ENCODE peak calls at places on chromosomes 2 and 18, in nine cellular contexts. One of them, this sample, is unnamed.

GRCh38 chr2:74499269-74499939 is at the start of gene LBX2:
- DNase-seq in NCI-H510A treated with DMSO at 0.1 percent for 48 hours: no peak
- DNase-seq in mesendoderm: no peak
- DNase-seq in NCI-H460: no peak
- DNase-seq in epithelial cell of prostate: no peak
- DNase-seq in hepatocyte: no peak
- DNase-seq in central memory CD4-positive, alpha-beta T cell: no peak
- DNase-seq in activated CD8-positive, alpha-beta memory T cell treated with anti-CD3 and anti-CD28 coated beads for 48 hours: no peak
- DNase-seq in activated T-helper 1 cell treated with anti-CD3 and anti-CD28 coated beads, Interleukin-2, amount 50 U/mL, for 16 hours: no peak
- DNase-seq in this sample: peak

GRCh38 chr18:60075477-60075876 is 175.7 kb downstream of the PMAIP1 start:
- DNase-seq in NCI-H510A treated with DMSO at 0.1 percent for 48 hours: no peak
- DNase-seq in mesendoderm: no peak
- DNase-seq in NCI-H460: no peak
- DNase-seq in epithelial cell of prostate: no peak
- DNase-seq in hepatocyte: no peak
- DNase-seq in central memory CD4-positive, alpha-beta T cell: no peak
- DNase-seq in activated CD8-positive, alpha-beta memory T cell treated with anti-CD3 and anti-CD28 coated beads for 48 hours: no peak
- DNase-seq in activated T-helper 1 cell treated with anti-CD3 and anti-CD28 coated beads, Interleukin-2, amount 50 U/mL, for 16 hours: no peak
- DNase-seq in this sample: no peak

GRCh38 chr2:97931851-97932211 is 63.9 kb downstream of the TMEM131 start:
- DNase-seq in NCI-H510A treated with DMSO at 0.1 percent for 48 hours: no peak
- DNase-seq in mesendoderm: peak
- DNase-seq in NCI-H460: no peak
- DNase-seq in epithelial cell of prostate: no peak
- DNase-seq in hepatocyte: no peak
- DNase-seq in central memory CD4-positive, alpha-beta T cell: no peak
- DNase-seq in activated CD8-positive, alpha-beta memory T cell treated with anti-CD3 and anti-CD28 coated beads for 48 hours: no peak
- DNase-seq in activated T-helper 1 cell treated with anti-CD3 and anti-CD28 coated beads, Interleukin-2, amount 50 U/mL, for 16 hours: no peak
- DNase-seq in this sample: no peak

GRCh38 chr2:178163395-178163794 is 30.9 kb upstream of the OSBPL6 start:
- DNase-seq in NCI-H510A treated with DMSO at 0.1 percent for 48 hours: no peak
- DNase-seq in mesendoderm: no peak
- DNase-seq in NCI-H460: no peak
- DNase-seq in epithelial cell of prostate: no peak
- DNase-seq in hepatocyte: no peak
- DNase-seq in central memory CD4-positive, alpha-beta T cell: no peak
- DNase-seq in activated CD8-positive, alpha-beta memory T cell treated with anti-CD3 and anti-CD28 coated beads for 48 hours: no peak
- DNase-seq in activated T-helper 1 cell treated with anti-CD3 and anti-CD28 coated beads, Interleukin-2, amount 50 U/mL, for 16 hours: no peak
- DNase-seq in this sample: no peak

GRCh38 chr2:239151201-239152131 is 249.4 kb downstream of the HDAC4 start:
- DNase-seq in NCI-H510A treated with DMSO at 0.1 percent for 48 hours: no peak
- DNase-seq in mesendoderm: no peak
- DNase-seq in NCI-H460: no peak
- DNase-seq in epithelial cell of prostate: no peak
- DNase-seq in hepatocyte: no peak
- DNase-seq in central memory CD4-positive, alpha-beta T cell: no peak
- DNase-seq in activated CD8-positive, alpha-beta memory T cell treated with anti-CD3 and anti-CD28 coated beads for 48 hours: no peak
- DNase-seq in activated T-helper 1 cell treated with anti-CD3 and anti-CD28 coated beads, Interleukin-2, amount 50 U/mL, for 16 hours: no peak
- DNase-seq in this sample: peak

GRCh38 chr2:239246723-239247122 is 154.1 kb downstream of the HDAC4 start:
- DNase-seq in NCI-H510A treated with DMSO at 0.1 percent for 48 hours: peak
- DNase-seq in mesendoderm: no peak
- DNase-seq in NCI-H460: no peak
- DNase-seq in epithelial cell of prostate: peak
- DNase-seq in hepatocyte: no peak
- DNase-seq in central memory CD4-positive, alpha-beta T cell: no peak
- DNase-seq in activated CD8-positive, alpha-beta memory T cell treated with anti-CD3 and anti-CD28 coated beads for 48 hours: no peak
- DNase-seq in activated T-helper 1 cell treated with anti-CD3 and anti-CD28 coated beads, Interleukin-2, amount 50 U/mL, for 16 hours: no peak
- DNase-seq in this sample: no peak

GRCh38 chr18:57743008-57743407 is 60.1 kb downstream of the ATP8B1 start:
- DNase-seq in NCI-H510A treated with DMSO at 0.1 percent for 48 hours: no peak
- DNase-seq in mesendoderm: no peak
- DNase-seq in NCI-H460: no peak
- DNase-seq in epithelial cell of prostate: no peak
- DNase-seq in hepatocyte: no peak
- DNase-seq in central memory CD4-positive, alpha-beta T cell: no peak
- DNase-seq in activated CD8-positive, alpha-beta memory T cell treated with anti-CD3 and anti-CD28 coated beads for 48 hours: no peak
- DNase-seq in activated T-helper 1 cell treated with anti-CD3 and anti-CD28 coated beads, Interleukin-2, amount 50 U/mL, for 16 hours: no peak
- DNase-seq in this sample: no peak

GRCh38 chr18:47986724-47987455 is 56.4 kb upstream of the SMAD2 start:
- DNase-seq in NCI-H510A treated with DMSO at 0.1 percent for 48 hours: no peak
- DNase-seq in mesendoderm: no peak
- DNase-seq in NCI-H460: no peak
- DNase-seq in epithelial cell of prostate: no peak
- DNase-seq in hepatocyte: no peak
- DNase-seq in central memory CD4-positive, alpha-beta T cell: no peak
- DNase-seq in activated CD8-positive, alpha-beta memory T cell treated with anti-CD3 and anti-CD28 coated beads for 48 hours: no peak
- DNase-seq in activated T-helper 1 cell treated with anti-CD3 and anti-CD28 coated beads, Interleukin-2, amount 50 U/mL, for 16 hours: no peak
- DNase-seq in this sample: no peak

GRCh38 chr18:41165625-41166024 is 789.4 kb upstream of the PIK3C3 start:
- DNase-seq in NCI-H510A treated with DMSO at 0.1 percent for 48 hours: no peak
- DNase-seq in mesendoderm: no peak
- DNase-seq in NCI-H460: no peak
- DNase-seq in epithelial cell of prostate: no peak
- DNase-seq in hepatocyte: no peak
- DNase-seq in central memory CD4-positive, alpha-beta T cell: no peak
- DNase-seq in activated CD8-positive, alpha-beta memory T cell treated with anti-CD3 and anti-CD28 coated beads for 48 hours: no peak
- DNase-seq in activated T-helper 1 cell treated with anti-CD3 and anti-CD28 coated beads, Interleukin-2, amount 50 U/mL, for 16 hours: no peak
- DNase-seq in this sample: no peak

GRCh38 chr2:215080545-215080944 is 57.9 kb downstream of the ABCA12 start:
- DNase-seq in NCI-H510A treated with DMSO at 0.1 percent for 48 hours: peak
- DNase-seq in mesendoderm: no peak
- DNase-seq in NCI-H460: no peak
- DNase-seq in epithelial cell of prostate: no peak
- DNase-seq in hepatocyte: no peak
- DNase-seq in central memory CD4-positive, alpha-beta T cell: no peak
- DNase-seq in activated CD8-positive, alpha-beta memory T cell treated with anti-CD3 and anti-CD28 coated beads for 48 hours: no peak
- DNase-seq in activated T-helper 1 cell treated with anti-CD3 and anti-CD28 coated beads, Interleukin-2, amount 50 U/mL, for 16 hours: no peak
- DNase-seq in this sample: no peak

GRCh38 chr2:75787532-75788132 is 76.9 kb upstream of the GCFC2 start:
- DNase-seq in NCI-H510A treated with DMSO at 0.1 percent for 48 hours: peak
- DNase-seq in mesendoderm: peak
- DNase-seq in NCI-H460: peak
- DNase-seq in epithelial cell of prostate: no peak
- DNase-seq in hepatocyte: peak
- DNase-seq in central memory CD4-positive, alpha-beta T cell: no peak
- DNase-seq in activated CD8-positive, alpha-beta memory T cell treated with anti-CD3 and anti-CD28 coated beads for 48 hours: no peak
- DNase-seq in activated T-helper 1 cell treated with anti-CD3 and anti-CD28 coated beads, Interleukin-2, amount 50 U/mL, for 16 hours: no peak
- DNase-seq in this sample: peak

GRCh38 chr2:97660775-97661417 is 2.9 kb downstream of the ACTR1B start:
- DNase-seq in NCI-H510A treated with DMSO at 0.1 percent for 48 hours: no peak
- DNase-seq in mesendoderm: no peak
- DNase-seq in NCI-H460: no peak
- DNase-seq in epithelial cell of prostate: no peak
- DNase-seq in hepatocyte: no peak
- DNase-seq in central memory CD4-positive, alpha-beta T cell: no peak
- DNase-seq in activated CD8-positive, alpha-beta memory T cell treated with anti-CD3 and anti-CD28 coated beads for 48 hours: no peak
- DNase-seq in activated T-helper 1 cell treated with anti-CD3 and anti-CD28 coated beads, Interleukin-2, amount 50 U/mL, for 16 hours: no peak
- DNase-seq in this sample: peak

GRCh38 chr2:127641846-127642510 is 4.0 kb upstream of the GPR17 start:
- DNase-seq in NCI-H510A treated with DMSO at 0.1 percent for 48 hours: no peak
- DNase-seq in mesendoderm: no peak
- DNase-seq in NCI-H460: no peak
- DNase-seq in epithelial cell of prostate: no peak
- DNase-seq in hepatocyte: no peak
- DNase-seq in central memory CD4-positive, alpha-beta T cell: peak
- DNase-seq in activated CD8-positive, alpha-beta memory T cell treated with anti-CD3 and anti-CD28 coated beads for 48 hours: no peak
- DNase-seq in activated T-helper 1 cell treated with anti-CD3 and anti-CD28 coated beads, Interleukin-2, amount 50 U/mL, for 16 hours: peak
- DNase-seq in this sample: no peak

GRCh38 chr18:76721207-76721996 is 101.0 kb upstream of the ZNF236 start:
- DNase-seq in NCI-H510A treated with DMSO at 0.1 percent for 48 hours: no peak
- DNase-seq in mesendoderm: no peak
- DNase-seq in NCI-H460: no peak
- DNase-seq in epithelial cell of prostate: no peak
- DNase-seq in hepatocyte: no peak
- DNase-seq in central memory CD4-positive, alpha-beta T cell: peak
- DNase-seq in activated CD8-positive, alpha-beta memory T cell treated with anti-CD3 and anti-CD28 coated beads for 48 hours: peak
- DNase-seq in activated T-helper 1 cell treated with anti-CD3 and anti-CD28 coated beads, Interleukin-2, amount 50 U/mL, for 16 hours: peak
- DNase-seq in this sample: no peak

GRCh38 chr2:229642371-229642770 is 72.0 kb downstream of the DNER start:
- DNase-seq in NCI-H510A treated with DMSO at 0.1 percent for 48 hours: no peak
- DNase-seq in mesendoderm: no peak
- DNase-seq in NCI-H460: no peak
- DNase-seq in epithelial cell of prostate: no peak
- DNase-seq in hepatocyte: no peak
- DNase-seq in central memory CD4-positive, alpha-beta T cell: no peak
- DNase-seq in activated CD8-positive, alpha-beta memory T cell treated with anti-CD3 and anti-CD28 coated beads for 48 hours: no peak
- DNase-seq in activated T-helper 1 cell treated with anti-CD3 and anti-CD28 coated beads, Interleukin-2, amount 50 U/mL, for 16 hours: no peak
- DNase-seq in this sample: no peak

GRCh38 chr2:147365577-147365976 is 479.3 kb upstream of the ACVR2A start:
- DNase-seq in NCI-H510A treated with DMSO at 0.1 percent for 48 hours: no peak
- DNase-seq in mesendoderm: peak
- DNase-seq in NCI-H460: no peak
- DNase-seq in epithelial cell of prostate: no peak
- DNase-seq in hepatocyte: peak
- DNase-seq in central memory CD4-positive, alpha-beta T cell: no peak
- DNase-seq in activated CD8-positive, alpha-beta memory T cell treated with anti-CD3 and anti-CD28 coated beads for 48 hours: no peak
- DNase-seq in activated T-helper 1 cell treated with anti-CD3 and anti-CD28 coated beads, Interleukin-2, amount 50 U/mL, for 16 hours: no peak
- DNase-seq in this sample: no peak

GRCh38 chr2:232937278-232937906 is 67.3 kb downstream of the SNORC start:
- DNase-seq in NCI-H510A treated with DMSO at 0.1 percent for 48 hours: no peak
- DNase-seq in mesendoderm: no peak
- DNase-seq in NCI-H460: no peak
- DNase-seq in epithelial cell of prostate: no peak
- DNase-seq in hepatocyte: peak
- DNase-seq in central memory CD4-positive, alpha-beta T cell: no peak
- DNase-seq in activated CD8-positive, alpha-beta memory T cell treated with anti-CD3 and anti-CD28 coated beads for 48 hours: no peak
- DNase-seq in activated T-helper 1 cell treated with anti-CD3 and anti-CD28 coated beads, Interleukin-2, amount 50 U/mL, for 16 hours: no peak
- DNase-seq in this sample: peak

GRCh38 chr2:142423603-142424002 is 292.8 kb upstream of the LRP1B start:
- DNase-seq in NCI-H510A treated with DMSO at 0.1 percent for 48 hours: no peak
- DNase-seq in mesendoderm: no peak
- DNase-seq in NCI-H460: no peak
- DNase-seq in epithelial cell of prostate: no peak
- DNase-seq in hepatocyte: no peak
- DNase-seq in central memory CD4-positive, alpha-beta T cell: no peak
- DNase-seq in activated CD8-positive, alpha-beta memory T cell treated with anti-CD3 and anti-CD28 coated beads for 48 hours: no peak
- DNase-seq in activated T-helper 1 cell treated with anti-CD3 and anti-CD28 coated beads, Interleukin-2, amount 50 U/mL, for 16 hours: no peak
- DNase-seq in this sample: no peak

GRCh38 chr2:127361929-127362328 is 25.8 kb downstream of the MAP3K2 start:
- DNase-seq in NCI-H510A treated with DMSO at 0.1 percent for 48 hours: peak
- DNase-seq in mesendoderm: no peak
- DNase-seq in NCI-H460: no peak
- DNase-seq in epithelial cell of prostate: no peak
- DNase-seq in hepatocyte: no peak
- DNase-seq in central memory CD4-positive, alpha-beta T cell: no peak
- DNase-seq in activated CD8-positive, alpha-beta memory T cell treated with anti-CD3 and anti-CD28 coated beads for 48 hours: no peak
- DNase-seq in activated T-helper 1 cell treated with anti-CD3 and anti-CD28 coated beads, Interleukin-2, amount 50 U/mL, for 16 hours: no peak
- DNase-seq in this sample: no peak

GRCh38 chr2:36741188-36741587 is 44.7 kb downstream of the VIT start:
- DNase-seq in NCI-H510A treated with DMSO at 0.1 percent for 48 hours: no peak
- DNase-seq in mesendoderm: no peak
- DNase-seq in NCI-H460: no peak
- DNase-seq in epithelial cell of prostate: no peak
- DNase-seq in hepatocyte: no peak
- DNase-seq in central memory CD4-positive, alpha-beta T cell: no peak
- DNase-seq in activated CD8-positive, alpha-beta memory T cell treated with anti-CD3 and anti-CD28 coated beads for 48 hours: no peak
- DNase-seq in activated T-helper 1 cell treated with anti-CD3 and anti-CD28 coated beads, Interleukin-2, amount 50 U/mL, for 16 hours: no peak
- DNase-seq in this sample: no peak

GRCh38 chr2:202566286-202566685 is 68.5 kb upstream of the FAM117B start:
- DNase-seq in NCI-H510A treated with DMSO at 0.1 percent for 48 hours: no peak
- DNase-seq in mesendoderm: no peak
- DNase-seq in NCI-H460: no peak
- DNase-seq in epithelial cell of prostate: no peak
- DNase-seq in hepatocyte: no peak
- DNase-seq in central memory CD4-positive, alpha-beta T cell: no peak
- DNase-seq in activated CD8-positive, alpha-beta memory T cell treated with anti-CD3 and anti-CD28 coated beads for 48 hours: no peak
- DNase-seq in activated T-helper 1 cell treated with anti-CD3 and anti-CD28 coated beads, Interleukin-2, amount 50 U/mL, for 16 hours: no peak
- DNase-seq in this sample: no peak

GRCh38 chr2:124610141-124610540 is 585.1 kb downstream of the CNTNAP5 start:
- DNase-seq in NCI-H510A treated with DMSO at 0.1 percent for 48 hours: no peak
- DNase-seq in mesendoderm: peak
- DNase-seq in NCI-H460: no peak
- DNase-seq in epithelial cell of prostate: no peak
- DNase-seq in hepatocyte: no peak
- DNase-seq in central memory CD4-positive, alpha-beta T cell: no peak
- DNase-seq in activated CD8-positive, alpha-beta memory T cell treated with anti-CD3 and anti-CD28 coated beads for 48 hours: no peak
- DNase-seq in activated T-helper 1 cell treated with anti-CD3 and anti-CD28 coated beads, Interleukin-2, amount 50 U/mL, for 16 hours: no peak
- DNase-seq in this sample: no peak

GRCh38 chr18:77100751-77101355 is 31.7 kb downstream of the MBP start:
- DNase-seq in NCI-H510A treated with DMSO at 0.1 percent for 48 hours: no peak
- DNase-seq in mesendoderm: no peak
- DNase-seq in NCI-H460: no peak
- DNase-seq in epithelial cell of prostate: peak
- DNase-seq in hepatocyte: no peak
- DNase-seq in central memory CD4-positive, alpha-beta T cell: peak
- DNase-seq in activated CD8-positive, alpha-beta memory T cell treated with anti-CD3 and anti-CD28 coated beads for 48 hours: no peak
- DNase-seq in activated T-helper 1 cell treated with anti-CD3 and anti-CD28 coated beads, Interleukin-2, amount 50 U/mL, for 16 hours: no peak
- DNase-seq in this sample: no peak

GRCh38 chr2:210558708-210559107 is 2.3 kb downstream of the CPS1 start:
- DNase-seq in NCI-H510A treated with DMSO at 0.1 percent for 48 hours: no peak
- DNase-seq in mesendoderm: no peak
- DNase-seq in NCI-H460: peak
- DNase-seq in epithelial cell of prostate: no peak
- DNase-seq in hepatocyte: no peak
- DNase-seq in central memory CD4-positive, alpha-beta T cell: no peak
- DNase-seq in activated CD8-positive, alpha-beta memory T cell treated with anti-CD3 and anti-CD28 coated beads for 48 hours: no peak
- DNase-seq in activated T-helper 1 cell treated with anti-CD3 and anti-CD28 coated beads, Interleukin-2, amount 50 U/mL, for 16 hours: no peak
- DNase-seq in this sample: no peak

GRCh38 chr2:19425419-19425818 is 67.0 kb upstream of the OSR1 start:
- DNase-seq in NCI-H510A treated with DMSO at 0.1 percent for 48 hours: no peak
- DNase-seq in mesendoderm: no peak
- DNase-seq in NCI-H460: no peak
- DNase-seq in epithelial cell of prostate: no peak
- DNase-seq in hepatocyte: no peak
- DNase-seq in central memory CD4-positive, alpha-beta T cell: no peak
- DNase-seq in activated CD8-positive, alpha-beta memory T cell treated with anti-CD3 and anti-CD28 coated beads for 48 hours: no peak
- DNase-seq in activated T-helper 1 cell treated with anti-CD3 and anti-CD28 coated beads, Interleukin-2, amount 50 U/mL, for 16 hours: no peak
- DNase-seq in this sample: peak

GRCh38 chr2:10267036-10267435 is 35.7 kb upstream of the HPCAL1 start:
- DNase-seq in NCI-H510A treated with DMSO at 0.1 percent for 48 hours: no peak
- DNase-seq in mesendoderm: no peak
- DNase-seq in NCI-H460: no peak
- DNase-seq in epithelial cell of prostate: no peak
- DNase-seq in hepatocyte: no peak
- DNase-seq in central memory CD4-positive, alpha-beta T cell: no peak
- DNase-seq in activated CD8-positive, alpha-beta memory T cell treated with anti-CD3 and anti-CD28 coated beads for 48 hours: no peak
- DNase-seq in activated T-helper 1 cell treated with anti-CD3 and anti-CD28 coated beads, Interleukin-2, amount 50 U/mL, for 16 hours: no peak
- DNase-seq in this sample: no peak

GRCh38 chr2:6932833-6933232 is 15.6 kb downstream of the RNF144A start:
- DNase-seq in NCI-H510A treated with DMSO at 0.1 percent for 48 hours: no peak
- DNase-seq in mesendoderm: no peak
- DNase-seq in NCI-H460: no peak
- DNase-seq in epithelial cell of prostate: no peak
- DNase-seq in hepatocyte: no peak
- DNase-seq in central memory CD4-positive, alpha-beta T cell: no peak
- DNase-seq in activated CD8-positive, alpha-beta memory T cell treated with anti-CD3 and anti-CD28 coated beads for 48 hours: no peak
- DNase-seq in activated T-helper 1 cell treated with anti-CD3 and anti-CD28 coated beads, Interleukin-2, amount 50 U/mL, for 16 hours: no peak
- DNase-seq in this sample: no peak

GRCh38 chr2:161371869-161372268 is 44.2 kb upstream of the TBR1 start:
- DNase-seq in NCI-H510A treated with DMSO at 0.1 percent for 48 hours: no peak
- DNase-seq in mesendoderm: peak
- DNase-seq in NCI-H460: no peak
- DNase-seq in epithelial cell of prostate: no peak
- DNase-seq in hepatocyte: no peak
- DNase-seq in central memory CD4-positive, alpha-beta T cell: no peak
- DNase-seq in activated CD8-positive, alpha-beta memory T cell treated with anti-CD3 and anti-CD28 coated beads for 48 hours: no peak
- DNase-seq in activated T-helper 1 cell treated with anti-CD3 and anti-CD28 coated beads, Interleukin-2, amount 50 U/mL, for 16 hours: no peak
- DNase-seq in this sample: no peak

GRCh38 chr18:58953627-58954026 is 89.0 kb downstream of the ZNF532 start:
- DNase-seq in NCI-H510A treated with DMSO at 0.1 percent for 48 hours: peak
- DNase-seq in mesendoderm: no peak
- DNase-seq in NCI-H460: no peak
- DNase-seq in epithelial cell of prostate: no peak
- DNase-seq in hepatocyte: peak
- DNase-seq in central memory CD4-positive, alpha-beta T cell: no peak
- DNase-seq in activated CD8-positive, alpha-beta memory T cell treated with anti-CD3 and anti-CD28 coated beads for 48 hours: no peak
- DNase-seq in activated T-helper 1 cell treated with anti-CD3 and anti-CD28 coated beads, Interleukin-2, amount 50 U/mL, for 16 hours: no peak
- DNase-seq in this sample: peak

GRCh38 chr18:68445131-68445530 is 269.8 kb downstream of the TMX3 start:
- DNase-seq in NCI-H510A treated with DMSO at 0.1 percent for 48 hours: no peak
- DNase-seq in mesendoderm: no peak
- DNase-seq in NCI-H460: no peak
- DNase-seq in epithelial cell of prostate: no peak
- DNase-seq in hepatocyte: no peak
- DNase-seq in central memory CD4-positive, alpha-beta T cell: no peak
- DNase-seq in activated CD8-positive, alpha-beta memory T cell treated with anti-CD3 and anti-CD28 coated beads for 48 hours: no peak
- DNase-seq in activated T-helper 1 cell treated with anti-CD3 and anti-CD28 coated beads, Interleukin-2, amount 50 U/mL, for 16 hours: no peak
- DNase-seq in this sample: no peak

GRCh38 chr2:41711736-41712135 is 336.1 kb upstream of the PKDCC start:
- DNase-seq in NCI-H510A treated with DMSO at 0.1 percent for 48 hours: no peak
- DNase-seq in mesendoderm: no peak
- DNase-seq in NCI-H460: no peak
- DNase-seq in epithelial cell of prostate: no peak
- DNase-seq in hepatocyte: no peak
- DNase-seq in central memory CD4-positive, alpha-beta T cell: no peak
- DNase-seq in activated CD8-positive, alpha-beta memory T cell treated with anti-CD3 and anti-CD28 coated beads for 48 hours: no peak
- DNase-seq in activated T-helper 1 cell treated with anti-CD3 and anti-CD28 coated beads, Interleukin-2, amount 50 U/mL, for 16 hours: no peak
- DNase-seq in this sample: no peak